ENCODE peak calls at places on chromosomes 6 and 20, in four cellular contexts. K is fibroblast of lung, A is psoas muscle, Z is upper lobe of right lung. P is an unnamed sample.

GRCh38 chr6:65638047-65638831 is 68.8 kb downstream of the EYS start:
- DNase-seq in K (no peak), A (no peak), Z (no peak), P (no peak)

GRCh38 chr6:161279677-161280365 is 6.0 kb upstream of the AGPAT4 start:
- DNase-seq in K (peak), A (no peak), Z (no peak), P (no peak)

GRCh38 chr20:12171927-12172581 is 254.4 kb downstream of the BTBD3 start:
- DNase-seq in K (peak), A (peak), Z (no peak), P (peak)

GRCh38 chr20:38084425-38084951 is 50.9 kb downstream of the RPRD1B start:
- DNase-seq in Z (no peak), K (peak), A (no peak), P (peak)

GRCh38 chr6:31829633-31830492 is 2.3 kb downstream of the HSPA1B start:
- DNase-seq in A (no peak), K (no peak), Z (no peak), P (peak)

GRCh38 chr6:164401871-164402270 is 907.5 kb downstream of the C6orf118 start:
- DNase-seq in Z (no peak), K (no peak), A (no peak), P (no peak)

GRCh38 chr20:6269163-6269873 is 146.5 kb upstream of the FERMT1 start:
- DNase-seq in A (no peak), Z (no peak), K (no peak), P (no peak)

GRCh38 chr6:21064716-21065340 is 528.7 kb upstream of the SOX4 start:
- DNase-seq in Z (no peak), A (no peak), K (peak), P (peak)

GRCh38 chr20:2315440-2315778 is 19.6 kb downstream of the TGM3 start:
- DNase-seq in A (no peak), K (no peak), Z (no peak), P (no peak)

GRCh38 chr6:14475306-14475705 is 357.7 kb downstream of the CD83 start:
- DNase-seq in K (no peak), A (no peak), Z (no peak), P (no peak)

GRCh38 chr6:117399924-117400323 is 25.8 kb downstream of the ROS1 start:
- DNase-seq in Z (no peak), A (no peak), K (no peak), P (peak)

GRCh38 chr6:145175470-145175869 is 559.9 kb downstream of the EPM2A start:
- DNase-seq in K (no peak), Z (no peak), A (no peak), P (no peak)

GRCh38 chr6:95352064-95352463 is 225.3 kb upstream of the MANEA start:
- DNase-seq in Z (no peak), A (no peak), K (no peak), P (peak)

GRCh38 chr20:34055290-34055689 is 56.8 kb downstream of the EIF2S2 start:
- DNase-seq in K (no peak), A (no peak), Z (no peak), P (no peak)

GRCh38 chr20:14622796-14623195 is 285.4 kb upstream of the FLRT3 start:
- DNase-seq in A (no peak), K (peak), Z (no peak), P (peak)

GRCh38 chr6:170028629-170029345 is 262.1 kb downstream of the DLL1 start:
- DNase-seq in K (no peak), A (no peak), Z (peak), P (no peak)

GRCh38 chr6:68958327-68958726 is 323.2 kb downstream of the ADGRB3 start:
- DNase-seq in A (no peak), K (peak), Z (no peak), P (no peak)

GRCh38 chr6:14144678-14145113 is 27.1 kb downstream of the CD83 start:
- DNase-seq in K (peak), Z (peak), A (peak), P (peak)

GRCh38 chr6:139722540-139722939 is 348.1 kb upstream of the CITED2 start:
- DNase-seq in K (no peak), A (no peak), Z (no peak), P (peak)

GRCh38 chr6:129306826-129307225 is 403.2 kb downstream of the ARHGAP18 start:
- DNase-seq in K (no peak), Z (no peak), A (no peak), P (no peak)

GRCh38 chr20:25369971-25370370 is 20.7 kb downstream of the ABHD12 start:
- DNase-seq in K (no peak), A (no peak), Z (no peak), P (no peak)

GRCh38 chr20:61812771-61813485 is 252.8 kb downstream of the TAF4 start:
- DNase-seq in Z (no peak), K (no peak), A (no peak), P (no peak)

GRCh38 chr20:23157741-23158140 is 71.6 kb upstream of the CD93 start:
- DNase-seq in Z (no peak), A (no peak), K (peak), P (no peak)

GRCh38 chr6:93919365-93919764 is 500.0 kb upstream of the EPHA7 start:
- DNase-seq in K (no peak), Z (no peak), A (no peak), P (no peak)

GRCh38 chr6:156906451-156906850 is 129.3 kb downstream of the ARID1B start:
- DNase-seq in Z (no peak), K (no peak), A (no peak), P (no peak)

GRCh38 chr6:156901309-156902019 is 124.3 kb downstream of the ARID1B start:
- DNase-seq in Z (no peak), K (no peak), A (no peak), P (no peak)

GRCh38 chr6:156902782-156903181 is 125.6 kb downstream of the ARID1B start:
- DNase-seq in K (no peak), Z (no peak), A (no peak), P (no peak)

GRCh38 chr6:156905801-156906200 is 128.6 kb downstream of the ARID1B start:
- DNase-seq in Z (no peak), K (no peak), A (no peak), P (no peak)

GRCh38 chr6:156904176-156904967 is 127.2 kb downstream of the ARID1B start:
- DNase-seq in Z (no peak), A (no peak), K (no peak), P (no peak)
- TF ChIP-seq CTCF in Z (no peak), A (no peak), K (no peak), P (no peak)

GRCh38 chr6:42075159-42075838 is 25.0 kb downstream of the TAF8 start:
- DNase-seq in K (peak), Z (peak), A (peak), P (peak)
- TF ChIP-seq CTCF in K (peak), Z (peak), A (peak), P (peak)

GRCh38 chr6:34055223-34055933 is 90.5 kb downstream of the GRM4 start:
- DNase-seq in A (peak), K (peak), Z (peak), P (peak)
- TF ChIP-seq CTCF in A (peak), K (peak), Z (peak), P (peak)

GRCh38 chr6:159540152-159540551 is 152.9 kb downstream of the SOD2 start:
- DNase-seq in A (no peak), K (no peak), Z (no peak), P (no peak)
- TF ChIP-seq CTCF in A (no peak), K (peak), Z (peak), P (no peak)

DNA sequence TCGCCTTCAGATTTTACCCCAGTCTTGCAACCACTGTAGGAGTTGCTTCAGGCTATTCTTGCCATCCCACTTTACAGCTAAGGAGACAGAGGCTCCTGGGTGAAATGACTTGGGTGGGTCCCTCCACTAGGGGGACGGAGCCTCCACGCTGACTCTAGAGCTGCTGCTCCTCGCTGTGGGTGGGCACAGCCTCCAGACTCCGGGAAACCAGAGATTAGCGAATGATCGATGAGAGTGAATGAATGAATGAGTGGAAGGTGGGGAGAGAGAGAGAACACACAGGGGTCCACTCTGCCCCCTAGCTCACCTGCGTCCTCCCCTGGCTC is 10.4 kb downstream of the ZBP1 start:
- DNase-seq in K (no peak), A (no peak), Z (peak), P (no peak)
- TF ChIP-seq CTCF in K (no peak), A (no peak), Z (no peak), P (peak)

GRCh38 chr20:17653835-17654648 is 28.0 kb downstream of the RRBP1 start:
- DNase-seq in Z (peak), K (no peak), A (no peak), P (no peak)

GRCh38 chr20:17652411-17652810 is 29.6 kb downstream of the RRBP1 start:
- DNase-seq in Z (peak), K (no peak), A (no peak), P (no peak)

GRCh38 chr20:17650301-17650761 is 31.7 kb downstream of the RRBP1 start:
- DNase-seq in A (no peak), K (no peak), Z (peak), P (no peak)

GRCh38 chr20:17650816-17651760 is 31.0 kb downstream of the RRBP1 start:
- DNase-seq in K (no peak), Z (peak), A (no peak), P (no peak)

GRCh38 chr20:17651761-17652388 is 30.2 kb downstream of the RRBP1 start:
- DNase-seq in K (no peak), Z (peak), A (no peak), P (no peak)
- TF ChIP-seq CTCF in K (no peak), Z (no peak), A (no peak), P (no peak)

DNA sequence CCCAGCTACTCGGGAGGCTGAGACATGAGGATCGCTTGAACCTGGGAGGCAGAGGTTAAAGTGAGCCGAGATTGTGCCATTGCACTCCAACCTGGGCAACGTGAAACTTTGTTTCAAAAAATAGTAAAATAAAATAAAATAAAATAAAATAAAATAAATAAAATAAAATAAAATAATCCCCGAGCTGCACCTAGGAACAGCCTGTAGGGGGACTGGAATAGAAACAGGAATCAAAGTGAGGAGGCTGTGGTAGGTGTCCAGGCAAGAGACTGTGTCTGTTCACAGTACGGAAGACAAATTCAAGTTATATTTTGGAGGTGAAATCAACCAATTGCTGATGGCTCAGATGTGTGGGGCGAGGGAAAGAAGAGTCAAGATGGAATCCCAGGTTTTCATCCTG is 86.2 kb downstream of the KCNB1 start:
- DNase-seq in Z (no peak), A (no peak), K (no peak), P (no peak)
- TF ChIP-seq CTCF in Z (peak), A (no peak), K (no peak), P (peak)

DNA sequence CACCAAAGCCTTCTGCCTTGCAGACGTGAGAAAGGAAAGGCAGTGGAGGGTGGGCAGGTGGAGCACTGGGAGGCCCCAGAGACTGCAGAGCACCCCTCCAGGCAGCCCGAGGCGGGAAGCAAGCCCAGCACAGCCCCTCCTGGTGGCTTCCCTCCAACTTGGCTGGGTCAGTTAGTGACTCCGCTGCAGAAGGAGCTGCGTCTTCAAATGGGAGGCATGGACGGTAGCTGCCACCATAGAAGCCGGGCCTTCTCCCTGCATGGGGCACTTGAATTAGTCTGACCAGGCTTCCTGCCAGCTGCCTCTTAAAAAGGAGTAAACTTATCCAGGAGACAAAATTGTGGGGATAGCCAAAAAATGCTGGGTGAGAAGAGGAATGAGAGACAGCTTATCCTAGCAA is 88.0 kb upstream of the RPS6KA2 start:
- DNase-seq in K (no peak), A (no peak), Z (no peak), P (no peak)
- TF ChIP-seq CTCF in K (no peak), A (no peak), Z (no peak), P (no peak)